ENCODE peak calls at places on chromosomes 16 and 17, in seven cellular contexts. One of them, this sample, is unnamed.
A peak's percentile ranks its signal among the peaks of the same experiment; 100 is the strongest.

GRCh38 chr16:88325087-88325750 is 57.5 kb upstream of the ZNF469 start:
- DNase-seq in activated CD4-positive, alpha-beta T cell treated with anti-CD3 and anti-CD28 coated beads, Interleukin-2, amount 50 U/mL, for 1 hour: no peak
- DNase-seq in G401: no peak
- DNase-seq in RPMI7951: no peak
- DNase-seq in ELF-1: no peak
- DNase-seq in H7: no peak
- DNase-seq in HTR-8/SVneo: no peak
- DNase-seq in this sample: no peak

GRCh38 chr16:50998411-50998810 is 152.7 kb downstream of the SALL1 start:
- DNase-seq in ELF-1: no peak
- DNase-seq in activated CD4-positive, alpha-beta T cell treated with anti-CD3 and anti-CD28 coated beads, Interleukin-2, amount 50 U/mL, for 1 hour: no peak
- DNase-seq in H7: no peak
- DNase-seq in RPMI7951: no peak
- DNase-seq in G401: no peak
- DNase-seq in HTR-8/SVneo: no peak
- DNase-seq in this sample: no peak

GRCh38 chr17:52157603-52158449 is 688 bp downstream of the CA10 start:
- DNase-seq in HTR-8/SVneo: no peak
- DNase-seq in RPMI7951: no peak
- DNase-seq in G401: peak; percentile 45
- DNase-seq in activated CD4-positive, alpha-beta T cell treated with anti-CD3 and anti-CD28 coated beads, Interleukin-2, amount 50 U/mL, for 1 hour: no peak
- DNase-seq in H7: peak; percentile 51
- DNase-seq in ELF-1: peak; percentile 27
- DNase-seq in this sample: no peak

GRCh38 chr16:10039220-10040096 is 142.8 kb downstream of the GRIN2A start:
- DNase-seq in G401: peak; percentile 84
- DNase-seq in ELF-1: peak; percentile 73
- DNase-seq in activated CD4-positive, alpha-beta T cell treated with anti-CD3 and anti-CD28 coated beads, Interleukin-2, amount 50 U/mL, for 1 hour: no peak
- DNase-seq in H7: peak; percentile 86
- DNase-seq in HTR-8/SVneo: peak; percentile 36
- DNase-seq in RPMI7951: peak; percentile 51
- DNase-seq in this sample: peak; percentile 77

GRCh38 chr17:7838291-7839075 is 4.5 kb downstream of the KDM6B start:
- DNase-seq in RPMI7951: peak; percentile 51
- DNase-seq in ELF-1: peak; percentile 85
- DNase-seq in G401: peak; percentile 51
- DNase-seq in activated CD4-positive, alpha-beta T cell treated with anti-CD3 and anti-CD28 coated beads, Interleukin-2, amount 50 U/mL, for 1 hour: no peak
- DNase-seq in HTR-8/SVneo: no peak
- DNase-seq in H7: peak; percentile 83
- DNase-seq in this sample: peak; percentile 51

GRCh38 chr16:53415504-53415903 is 18.8 kb upstream of the RBL2 start:
- DNase-seq in ELF-1: peak; percentile 71
- DNase-seq in activated CD4-positive, alpha-beta T cell treated with anti-CD3 and anti-CD28 coated beads, Interleukin-2, amount 50 U/mL, for 1 hour: no peak
- DNase-seq in RPMI7951: no peak
- DNase-seq in HTR-8/SVneo: no peak
- DNase-seq in G401: no peak
- DNase-seq in H7: peak; percentile 62
- DNase-seq in this sample: no peak

GRCh38 chr17:27977751-27978688 is 64.5 kb upstream of the NLK start:
- DNase-seq in G401: no peak
- DNase-seq in H7: no peak
- DNase-seq in RPMI7951: no peak
- DNase-seq in activated CD4-positive, alpha-beta T cell treated with anti-CD3 and anti-CD28 coated beads, Interleukin-2, amount 50 U/mL, for 1 hour: no peak
- DNase-seq in HTR-8/SVneo: no peak
- DNase-seq in ELF-1: no peak
- DNase-seq in this sample: no peak

GRCh38 chr17:57873261-57874057 is 23.6 kb upstream of the MRPS23 start:
- DNase-seq in RPMI7951: no peak
- DNase-seq in ELF-1: no peak
- DNase-seq in G401: no peak
- DNase-seq in H7: peak; percentile 28
- DNase-seq in activated CD4-positive, alpha-beta T cell treated with anti-CD3 and anti-CD28 coated beads, Interleukin-2, amount 50 U/mL, for 1 hour: no peak
- DNase-seq in HTR-8/SVneo: no peak
- DNase-seq in this sample: no peak

GRCh38 chr17:74798239-74798707 is 22.1 kb upstream of the NAT9 start:
- DNase-seq in RPMI7951: peak; percentile 77
- DNase-seq in activated CD4-positive, alpha-beta T cell treated with anti-CD3 and anti-CD28 coated beads, Interleukin-2, amount 50 U/mL, for 1 hour: no peak
- DNase-seq in G401: no peak
- DNase-seq in H7: no peak
- DNase-seq in HTR-8/SVneo: no peak
- DNase-seq in ELF-1: no peak
- DNase-seq in this sample: no peak